ENCODE peak calls at places on chromosome 18, in five cellular contexts. I, H, L, D and W are unnamed samples.

GRCh38 chr18:67104700-67105284 is 411.7 kb downstream of the DSEL start:
- DNase-seq in I (peak), L (peak), H (no peak), D (peak), W (peak)

GRCh38 chr18:79659733-79660132 is 19.9 kb upstream of the CTDP1 start:
- DNase-seq in D (no peak), I (no peak), L (no peak), H (no peak), W (no peak)

GRCh38 chr18:12393510-12393909 is 14.2 kb upstream of the PRELID3A start:
- DNase-seq in D (no peak), H (no peak), L (no peak), I (no peak), W (no peak)

GRCh38 chr18:56431551-56431950 is 206.8 kb downstream of the TXNL1 start:
- DNase-seq in D (no peak), H (no peak), L (no peak), I (peak), W (no peak)

GRCh38 chr18:37762076-37762475 is 196.5 kb upstream of the CELF4 start:
- DNase-seq in D (peak), I (no peak), L (no peak), H (no peak), W (no peak)

GRCh38 chr18:21739604-21740473 is 753 bp upstream of the MIB1 start:
- DNase-seq in H (no peak), L (no peak), D (no peak), I (no peak), W (no peak)

GRCh38 chr18:56787392-56787791 is 136.2 kb downstream of the WDR7 start:
- DNase-seq in H (no peak), I (no peak), L (no peak), D (no peak), W (no peak)

GRCh38 chr18:58541137-58541788 is 87.6 kb downstream of the ALPK2 start:
- DNase-seq in I (no peak), H (no peak), D (no peak), L (peak), W (no peak)

GRCh38 chr18:5986257-5986909 is 91.1 kb upstream of the TMEM200C start:
- DNase-seq in H (no peak), I (no peak), D (no peak), L (no peak), W (no peak)

GRCh38 chr18:22346968-22347611 is 70.6 kb downstream of the CTAGE1 start:
- DNase-seq in L (no peak), D (peak), I (no peak), H (no peak), W (peak)

GRCh38 chr18:62767321-62767720 is 52.0 kb downstream of the PHLPP1 start:
- DNase-seq in L (no peak), I (peak), H (no peak), D (no peak), W (no peak)

GRCh38 chr18:45802814-45803492 is 22.5 kb upstream of the SIGLEC15 start:
- DNase-seq in L (no peak), I (peak), H (no peak), D (no peak), W (no peak)

GRCh38 chr18:55781481-55781957 is 193.5 kb upstream of the TCF4 start:
- DNase-seq in H (no peak), L (no peak), D (no peak), I (peak), W (peak)

GRCh38 chr18:61546598-61546997 is 213.4 kb downstream of the CDH20 start:
- DNase-seq in H (no peak), L (no peak), I (peak), D (no peak), W (no peak)

GRCh38 chr18:7084766-7085080 is 32.9 kb downstream of the LAMA1 start:
- DNase-seq in L (no peak), H (no peak), D (no peak), I (peak), W (no peak)

GRCh38 chr18:44887227-44887631 is 206.5 kb downstream of the SETBP1 start:
- DNase-seq in H (no peak), D (no peak), I (peak), L (no peak), W (no peak)

GRCh38 chr18:6561029-6561861 is 146.5 kb upstream of the L3MBTL4 start:
- DNase-seq in D (peak), I (no peak), H (no peak), L (no peak), W (peak)

GRCh38 chr18:160831-161570 is 2.6 kb downstream of the USP14 start:
- DNase-seq in L (no peak), H (no peak), D (no peak), I (no peak), W (no peak)

GRCh38 chr18:75612491-75612890 is 185.0 kb upstream of the SMIM21 start:
- DNase-seq in D (no peak), H (no peak), I (peak), L (no peak), W (no peak)

GRCh38 chr18:22165049-22165602 is 4.3 kb upstream of the GATA6 start:
- DNase-seq in L (no peak), D (no peak), H (no peak), I (no peak), W (no peak)

GRCh38 chr18:50310080-50310479 is 22.6 kb upstream of the CXXC1 start:
- DNase-seq in H (no peak), D (no peak), L (no peak), I (no peak), W (no peak)

GRCh38 chr18:2497797-2498196 is 73.5 kb downstream of the METTL4 start:
- DNase-seq in H (no peak), I (no peak), L (no peak), D (no peak), W (no peak)

GRCh38 chr18:28086530-28087172 is 90.3 kb downstream of the CDH2 start:
- DNase-seq in H (no peak), L (no peak), I (peak), D (no peak), W (no peak)